ENCODE peak calls at places on chromosomes 5 and 9, in seven cellular contexts. K is T-helper 9 cell, H is adrenal gland, M is NB4, F is cardiac septum, I is NCI-H1417, C is type B pancreatic cell. T is an unnamed sample.
A peak's percentile ranks its signal among the peaks of the same experiment; 100 is the strongest.

GRCh38 chr5:34957299-34957698 is 27.9 kb downstream of the DNAJC21 start:
- DNase-seq in F (no peak), K (no peak), H (no peak), I (no peak), C (no peak), M (no peak), T (no peak)

GRCh38 chr5:119583684-119584083 is 45.7 kb upstream of the FAM170A start:
- DNase-seq in H (no peak), M (no peak), C (no peak), I (no peak), K (no peak), F (no peak), T (no peak)

GRCh38 chr5:159059722-159060121 is 40.0 kb downstream of the EBF1 start:
- DNase-seq in C (no peak), M (peak; percentile 50), F (no peak), I (no peak), H (no peak), K (no peak), T (no peak)

GRCh38 chr5:150394103-150394502 is 18.6 kb downstream of the CD74 start:
- DNase-seq in F (no peak), H (no peak), I (no peak), C (no peak), M (no peak), K (no peak), T (no peak)

GRCh38 chr5:91794856-91795548 is 411.9 kb upstream of the ARRDC3 start:
- DNase-seq in K (no peak), C (no peak), M (no peak), I (no peak), H (no peak), F (no peak), T (no peak)

GRCh38 chr5:76524872-76525271 is 98.3 kb downstream of the F2RL2 start:
- DNase-seq in I (no peak), C (no peak), K (no peak), H (no peak), M (peak; percentile 27), F (no peak), T (no peak)

GRCh38 chr5:80668016-80668969 is 13.5 kb upstream of the DHFR start:
- DNase-seq in F (no peak), H (no peak), M (no peak), K (no peak), I (no peak), C (no peak), T (no peak)

GRCh38 chr5:159805021-159805420 is 111.3 kb upstream of the ADRA1B start:
- DNase-seq in H (peak; percentile 20), K (no peak), M (peak; percentile 86), F (no peak), I (no peak), C (no peak), T (no peak)

GRCh38 chr9:33249983-33250382 is 10.0 kb downstream of the SPINK4 start:
- DNase-seq in C (no peak), H (no peak), K (no peak), F (no peak), I (no peak), M (no peak), T (no peak)

GRCh38 chr5:62720036-62720441 is 141.4 kb downstream of the LRRC70 start:
- DNase-seq in C (peak; percentile 71), K (no peak), I (peak; percentile 47), F (no peak), M (peak; percentile 17), H (peak; percentile 26), T (no peak)

GRCh38 chr5:36242534-36243144 is 914 bp upstream of the NADK2 start:
- DNase-seq in M (peak; percentile 23), F (no peak), K (no peak), H (peak; percentile 15), I (peak; percentile 76), C (no peak), T (peak; percentile 20)

GRCh38 chr5:178349607-178350353 is 117.2 kb upstream of the PHYKPL start:
- DNase-seq in K (no peak), C (no peak), M (no peak), H (no peak), F (no peak), I (no peak), T (no peak)

GRCh38 chr9:78424299-78424698 is 127.4 kb downstream of the PSAT1 start:
- DNase-seq in M (no peak), F (no peak), I (no peak), K (no peak), C (no peak), H (no peak), T (no peak)

GRCh38 chr9:126526218-126527108 is 87.3 kb upstream of the LMX1B start:
- DNase-seq in F (no peak), C (no peak), H (no peak), M (no peak), K (no peak), I (no peak), T (no peak)

GRCh38 chr5:128111818-128112448 is 28.4 kb downstream of the SLC12A2 start:
- DNase-seq in F (no peak), K (no peak), H (no peak), C (no peak), I (no peak), M (no peak), T (no peak)

GRCh38 chr9:133604856-133605255 is 4.3 kb downstream of the FAM163B start:
- DNase-seq in H (no peak), I (no peak), M (no peak), F (no peak), C (no peak), K (no peak), T (no peak)

T was measured in CD8-positive, alpha-beta T cell.